ENCODE peak calls at places on chromosomes 7 and 10, in six cellular contexts. X is GM23248; K is activated CD4-positive, CD25-positive, alpha-beta regulatory T cell; J is COR-L47; R is AG08396; Y is NCI-H146. C is an unnamed sample.

GRCh38 chr7:13034693-13035092 is 347.3 kb downstream of the ARL4A start:
- DNase-seq in X (no peak), K (no peak), J (no peak), Y (no peak), R (no peak), C (no peak)

GRCh38 chr7:3092468-3092867 is 48.8 kb upstream of the CARD11 start:
- DNase-seq in Y (no peak), R (no peak), X (no peak), J (no peak), K (peak), C (no peak)

GRCh38 chr7:28358423-28358868 is 53.9 kb upstream of the CREB5 start:
- DNase-seq in Y (no peak), J (no peak), X (peak), K (no peak), R (peak), C (peak)

GRCh38 chr10:123967626-123968243 is 76.1 kb upstream of the CPXM2 start:
- DNase-seq in X (peak), Y (peak), K (no peak), J (peak), R (peak), C (peak)

GRCh38 chr10:30637881-30638467 is 8.4 kb upstream of the LYZL2 start:
- DNase-seq in R (peak), X (peak), J (no peak), K (no peak), Y (no peak), C (peak)

GRCh38 chr10:93274419-93274818 is 200.7 kb downstream of the CYP26A1 start:
- DNase-seq in Y (no peak), R (no peak), K (no peak), J (no peak), X (no peak), C (no peak)

GRCh38 chr10:111593578-111593977 is 516.7 kb downstream of the ADRA2A start:
- DNase-seq in Y (no peak), K (no peak), J (no peak), R (no peak), X (peak), C (no peak)

GRCh38 chr7:83640731-83641533 is 8.0 kb downstream of the SEMA3E start:
- DNase-seq in R (no peak), J (no peak), K (no peak), Y (no peak), X (no peak), C (no peak)

GRCh38 chr7:13017325-13017853 is 330.0 kb downstream of the ARL4A start:
- DNase-seq in X (peak), Y (peak), R (peak), J (no peak), K (no peak), C (peak)

GRCh38 chr10:132341017-132341416 is 9.0 kb downstream of the LRRC27 start:
- DNase-seq in Y (no peak), R (no peak), X (no peak), J (no peak), K (no peak), C (no peak)

GRCh38 chr7:46478046-46478445 is 557.0 kb upstream of the IGFBP3 start:
- DNase-seq in J (no peak), K (no peak), X (peak), R (peak), Y (no peak), C (peak)

GRCh38 chr10:29263506-29263905 is 25.4 kb upstream of the LYZL1 start:
- DNase-seq in R (no peak), Y (no peak), J (no peak), X (no peak), K (no peak), C (no peak)

GRCh38 chr10:35386594-35387174 is 50.4 kb downstream of the CCNY start:
- DNase-seq in J (peak), K (no peak), X (no peak), Y (peak), R (no peak), C (no peak)

GRCh38 chr7:139701908-139702307 is 75.9 kb downstream of the HIPK2 start:
- DNase-seq in J (no peak), R (no peak), X (no peak), Y (no peak), K (no peak), C (no peak)

C was measured in foreskin fibroblast.